ENCODE peak calls at places on chromosomes 6 and 20, in seven cellular contexts. H is HFFc6; Z is stimulated activated CD4-positive, alpha-beta T cell treated with anti-CD3 and anti-CD28 coated beads, Interleukin-12 subunit alpha, Interleukin-12 subunit beta, amount 100 ng/mL, for 4 hours; K is activated gamma-delta T cell treated with Interleukin-2 at 50 U/mL for 16 hours; Q is T-cell; V is cardiac fibroblast; M is left lung. X is an unnamed sample.

GRCh38 chr6:30646450-30647038 is 389 bp upstream of the C6orf136 start:
- DNase-seq in H (peak; percentile 87), Z (peak; percentile 90), K (no peak), Q (peak; percentile 93), V (no peak), M (peak; percentile 93), X (peak; percentile 91)

GRCh38 chr6:145903356-145904102 is 60.6 kb downstream of the SHPRH start:
- DNase-seq in H (peak; percentile 17), Z (no peak), K (no peak), Q (no peak), V (peak; percentile 32), M (no peak), X (no peak)

GRCh38 chr6:116402108-116402507 is 31.4 kb downstream of the DSE start:
- DNase-seq in H (no peak), Z (no peak), K (no peak), Q (no peak), V (peak; percentile 12), M (no peak), X (no peak)

GRCh38 chr20:19974621-19975435 is 42.3 kb upstream of the NAA20 start:
- DNase-seq in H (peak; percentile 95), Z (no peak), K (no peak), Q (no peak), V (peak; percentile 95), M (peak; percentile 84), X (no peak)

GRCh38 chr6:44925100-44925739 is 402.9 kb upstream of the RUNX2 start:
- DNase-seq in H (peak; percentile 16), Z (no peak), K (peak; percentile 10), Q (peak; percentile 52), V (peak; percentile 46), M (no peak), X (peak; percentile 51)

GRCh38 chr20:46040902-46041535 is 12.0 kb downstream of the SLC12A5 start:
- DNase-seq in H (peak; percentile 24), Z (peak; percentile 49), K (peak; percentile 37), Q (peak; percentile 37), V (peak; percentile 41), M (no peak), X (peak; percentile 29)

GRCh38 chr6:31383149-31383548 is 20.2 kb upstream of the MICA start:
- DNase-seq in H (no peak), Z (no peak), K (no peak), Q (no peak), V (no peak), M (no peak), X (no peak)

GRCh38 chr6:26215200-26216014 is 128.2 kb downstream of the HFE start:
- DNase-seq in H (no peak), Z (no peak), K (no peak), Q (no peak), V (peak; percentile 20), M (no peak), X (no peak)

GRCh38 chr20:13455713-13456112 is 183.0 kb downstream of the TASP1 start:
- DNase-seq in H (no peak), Z (no peak), K (no peak), Q (no peak), V (peak; percentile 29), M (no peak), X (no peak)

GRCh38 chr20:25042531-25043498 is 15.1 kb downstream of the ACSS1 start:
- DNase-seq in H (no peak), Z (peak; percentile 9), K (peak; percentile 54), Q (peak; percentile 61), V (no peak), M (peak; percentile 85), X (peak; percentile 16)

GRCh38 chr6:137866200-137866913 is 702 bp upstream of the TNFAIP3 start:
- DNase-seq in H (no peak), Z (no peak), K (no peak), Q (no peak), V (no peak), M (no peak), X (peak; percentile 19)

GRCh38 chr6:151119823-151120524 is 119.8 kb upstream of the AKAP12 start:
- DNase-seq in H (no peak), Z (no peak), K (no peak), Q (no peak), V (no peak), M (no peak), X (no peak)

GRCh38 chr20:51446656-51447055 is 95.9 kb downstream of the NFATC2 start:
- DNase-seq in H (peak; percentile 78), Z (no peak), K (no peak), Q (no peak), V (peak; percentile 64), M (no peak), X (no peak)

GRCh38 chr6:26183581-26184408 is 96.6 kb downstream of the HFE start:
- DNase-seq in H (peak; percentile 43), Z (no peak), K (peak; percentile 46), Q (no peak), V (peak; percentile 93), M (peak; percentile 74), X (no peak)

GRCh38 chr6:41677430-41678045 is 39.3 kb downstream of the MDFI start:
- DNase-seq in H (no peak), Z (no peak), K (no peak), Q (no peak), V (no peak), M (peak; percentile 11), X (no peak)

GRCh38 chr6:43627008-43627825 is 1.8 kb downstream of the GTPBP2 start:
- DNase-seq in H (peak; percentile 97), Z (no peak), K (no peak), Q (no peak), V (peak; percentile 95), M (peak; percentile 87), X (no peak)

GRCh38 chr20:54208492-54209044 is 681 bp downstream of the PFDN4 start:
- DNase-seq in H (peak; percentile 52), Z (no peak), K (no peak), Q (no peak), V (peak; percentile 40), M (no peak), X (no peak)

X was measured in effector CD4-positive, alpha-beta T cell.